ENCODE peak calls at places on chromosome 21, in five cellular contexts. Q, U, C, X and M are unnamed samples.

GRCh38 chr21:43367296-43367695 is 59.6 kb downstream of the SIK1 start:
- DNase-seq in Q (no peak), U (no peak), C (no peak), X (no peak), M (no peak)

GRCh38 chr21:29416268-29416667 is 117.5 kb downstream of the BACH1 start:
- DNase-seq in Q (no peak), U (no peak), C (no peak), X (no peak), M (no peak)

GRCh38 chr21:34653522-34653921 is 15.3 kb upstream of the CLIC6 start:
- DNase-seq in Q (no peak), U (no peak), C (no peak), X (no peak), M (no peak)

GRCh38 chr21:21029159-21029558 is 30.9 kb downstream of the NCAM2 start:
- DNase-seq in Q (no peak), U (no peak), C (no peak), X (no peak), M (no peak)

GRCh38 chr21:40278345-40278744 is 411.1 kb downstream of the PCP4 start:
- DNase-seq in Q (no peak), U (no peak), C (no peak), X (no peak), M (no peak)

GRCh38 chr21:23401278-23401677 is 2206.0 kb downstream of the MRPL39 start:
- DNase-seq in Q (no peak), U (no peak), C (no peak), X (no peak), M (no peak)

GRCh38 chr21:29704719-29705118 is 235.1 kb downstream of the GRIK1 start:
- DNase-seq in Q (no peak), U (no peak), C (no peak), X (no peak), M (no peak)

GRCh38 chr21:45299864-45300785 is 12.4 kb upstream of the POFUT2 start:
- DNase-seq in Q (no peak), U (no peak), C (no peak), X (no peak), M (no peak)

GRCh38 chr21:41589620-41590175 is 81.7 kb upstream of the TMPRSS2 start:
- DNase-seq in Q (no peak), U (no peak), C (no peak), X (no peak), M (no peak)

GRCh38 chr21:45406801-45407628 is 2.0 kb downstream of the COL18A1 start:
- DNase-seq in Q (no peak), U (no peak), C (no peak), X (no peak), M (no peak)

GRCh38 chr21:16424331-16424749 is 694.6 kb downstream of the USP25 start:
- DNase-seq in Q (no peak), U (no peak), C (no peak), X (no peak), M (no peak)

GRCh38 chr21:45316871-45317400 is 29.2 kb upstream of the POFUT2 start:
- DNase-seq in Q (no peak), U (no peak), C (no peak), X (no peak), M (no peak)

GRCh38 chr21:46269466-46269865 is 15.9 kb downstream of the MCM3AP start:
- DNase-seq in Q (no peak), U (no peak), C (no peak), X (no peak), M (no peak)

GRCh38 chr21:38282921-38283320 is 26.1 kb downstream of the KCNJ15 start:
- DNase-seq in Q (no peak), U (no peak), C (no peak), X (no peak), M (no peak)

GRCh38 chr21:34761758-34762330 is 93.0 kb downstream of the CLIC6 start:
- DNase-seq in Q (no peak), U (no peak), C (no peak), X (no peak), M (no peak)

GRCh38 chr21:41170442-41170841 is 2.5 kb downstream of the BACE2 start:
- DNase-seq in Q (no peak), U (peak; percentile 49), C (peak; percentile 35), X (no peak), M (peak; percentile 18)

GRCh38 chr21:37266515-37267221 is 466 bp downstream of the VPS26C start:
- DNase-seq in Q (no peak), U (peak; percentile 86), C (no peak), X (no peak), M (no peak)

GRCh38 chr21:42289926-42290325 is 25.3 kb downstream of the TFF3 start:
- DNase-seq in Q (no peak), U (no peak), C (no peak), X (no peak), M (no peak)